ENCODE peak calls at places on chromosomes 6 and 20, in seven cellular contexts. O, K, P, N, J, S and X are unnamed samples.

GRCh38 chr6:131213501-131213990 is 78.3 kb downstream of the AKAP7 start:
- DNase-seq in O (no peak), N (no peak), S (no peak), K (peak), J (no peak), P (no peak), X (peak)

GRCh38 chr6:6758915-6759654 is 170.6 kb downstream of the LY86 start:
- DNase-seq in O (peak), J (peak), N (peak), K (peak), S (peak), P (peak), X (peak)

GRCh38 chr6:43798688-43799444 is 28.9 kb downstream of the VEGFA start:
- DNase-seq in P (peak), N (peak), K (no peak), O (no peak), S (peak), J (peak), X (peak)

GRCh38 chr6:53335224-53335994 is 13.3 kb downstream of the ELOVL5 start:
- DNase-seq in P (no peak), S (peak), K (no peak), J (no peak), N (no peak), O (peak), X (no peak)

GRCh38 chr6:22029169-22029568 is 267.7 kb downstream of the PRL start:
- DNase-seq in K (no peak), O (no peak), N (no peak), P (no peak), S (no peak), J (no peak), X (no peak)

GRCh38 chr20:59821788-59822187 is 111.6 kb downstream of the SYCP2 start:
- DNase-seq in S (no peak), K (no peak), P (no peak), N (no peak), J (peak), O (no peak), X (no peak)

GRCh38 chr6:13965582-13966127 is 40.9 kb downstream of the RNF182 start:
- DNase-seq in O (no peak), N (no peak), K (no peak), J (no peak), S (no peak), P (no peak), X (no peak)

GRCh38 chr6:31419842-31420241 is 16.4 kb downstream of the MICA start:
- DNase-seq in O (no peak), K (no peak), P (peak), S (no peak), N (no peak), J (no peak), X (no peak)

GRCh38 chr6:7959453-7959852 is 48.9 kb upstream of the TXNDC5 start:
- DNase-seq in N (no peak), O (no peak), J (no peak), K (no peak), P (peak), S (no peak), X (no peak)

GRCh38 chr6:105207524-105208269 is 27.9 kb upstream of the POPDC3 start:
- DNase-seq in J (no peak), O (no peak), K (no peak), S (no peak), N (no peak), P (peak), X (peak)

GRCh38 chr20:41078329-41078728 is 49.7 kb downstream of the TOP1 start:
- DNase-seq in O (peak), N (peak), K (peak), S (peak), P (peak), J (peak), X (peak)

GRCh38 chr6:69732640-69733039 is 64.2 kb downstream of the LMBRD1 start:
- DNase-seq in P (peak), N (peak), J (no peak), S (no peak), K (no peak), O (peak), X (peak)

DNA sequence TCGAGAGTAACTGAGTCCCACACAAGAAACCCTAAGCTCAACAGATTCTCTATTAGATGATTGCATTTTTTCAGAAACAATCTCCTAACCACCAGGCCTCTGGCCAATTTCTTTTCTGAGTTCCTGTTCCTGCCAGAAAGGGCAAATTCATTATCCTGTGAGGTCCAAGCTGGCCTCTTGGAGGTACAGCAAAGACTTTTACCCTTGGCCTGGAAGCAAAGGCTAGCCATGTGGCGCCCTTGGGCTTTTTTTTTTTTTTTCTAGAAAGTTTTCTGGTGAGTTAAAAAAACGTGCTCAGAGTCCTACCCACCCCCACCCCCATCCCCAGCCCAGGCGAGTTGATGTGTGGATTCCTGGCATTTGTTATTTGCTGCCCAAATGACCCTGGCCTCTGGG is 59.0 kb upstream of the EEF1A1 start:
- DNase-seq in N (peak), P (peak), K (no peak), O (no peak), J (no peak), S (peak), X (peak)
- TF ChIP-seq EZH2phosphoT487 in N (no peak), P (no peak), K (no peak), O (no peak), J (no peak), S (no peak), X (no peak)

GRCh38 chr6:373773-374724 is 17.5 kb upstream of the IRF4 start:
- DNase-seq in O (no peak), N (peak), P (no peak), S (no peak), J (no peak), K (no peak), X (peak)
- TF ChIP-seq EZH2phosphoT487 in O (no peak), N (no peak), P (no peak), S (no peak), J (no peak), K (no peak), X (no peak)

DNA sequence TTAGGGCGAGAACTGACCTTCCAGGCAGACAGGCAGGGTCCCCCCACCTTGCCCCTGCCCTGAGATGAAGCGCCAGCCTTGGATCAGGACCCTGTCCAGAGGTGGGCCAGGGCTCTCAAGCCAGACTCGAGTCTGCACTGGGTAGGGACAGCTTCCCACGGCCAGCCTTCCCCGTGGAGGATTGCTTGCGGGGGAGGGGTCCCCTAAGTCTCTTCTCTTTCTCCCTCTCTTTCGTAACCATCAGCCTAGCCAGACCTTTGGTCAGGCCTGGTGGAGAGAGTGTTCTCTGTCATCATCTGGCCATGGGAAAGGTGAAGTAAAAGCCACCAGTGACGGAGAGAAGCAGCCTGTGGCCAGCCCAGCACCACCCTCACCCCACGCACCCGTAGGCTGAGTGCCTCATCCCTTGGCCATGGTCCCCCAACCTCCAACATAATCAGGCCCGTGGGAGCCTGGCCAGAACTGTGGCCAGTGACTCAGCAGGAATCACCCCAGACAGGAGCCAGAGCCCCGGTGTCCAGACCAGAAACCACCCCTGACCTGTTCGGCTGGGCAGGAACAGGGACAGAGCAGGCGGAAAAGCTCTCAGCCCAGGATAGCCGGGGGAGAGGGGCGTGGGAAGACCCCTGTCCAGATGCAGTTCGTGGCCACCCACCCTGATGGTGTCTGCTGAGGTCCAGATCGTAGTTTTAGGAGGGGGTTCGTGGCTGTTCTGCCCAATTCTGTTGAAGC is 47.1 kb downstream of the SNAI1 start:
- DNase-seq in S (no peak), P (peak), K (no peak), N (peak), J (peak), O (no peak), X (peak)
- TF ChIP-seq EZH2phosphoT487 in S (no peak), P (peak), K (no peak), N (no peak), J (no peak), O (no peak), X (no peak)

GRCh38 chr20:23078994-23079364 is 7.1 kb downstream of the CD93 start:
- DNase-seq in S (no peak), N (no peak), K (peak), P (peak), J (no peak), O (no peak), X (no peak)

GRCh38 chr20:23081263-23081811 is 4.8 kb downstream of the CD93 start:
- DNase-seq in P (no peak), O (no peak), K (no peak), J (no peak), N (no peak), S (no peak), X (no peak)

GRCh38 chr20:23079926-23080325 is 6.2 kb downstream of the CD93 start:
- DNase-seq in K (no peak), S (no peak), P (no peak), J (no peak), O (no peak), N (no peak), X (no peak)

GRCh38 chr20:23078351-23078993 is 7.7 kb downstream of the CD93 start:
- DNase-seq in K (peak), P (no peak), S (no peak), N (no peak), J (no peak), O (no peak), X (peak)

GRCh38 chr20:23080521-23080920 is 5.6 kb downstream of the CD93 start:
- DNase-seq in S (no peak), P (no peak), K (no peak), J (no peak), N (no peak), O (no peak), X (no peak)
- TF ChIP-seq EZH2phosphoT487 in S (no peak), P (no peak), K (no peak), J (no peak), N (no peak), O (no peak), X (no peak)

GRCh38 chr20:7770046-7770445 is 170.2 kb downstream of the HAO1 start:
- DNase-seq in O (peak), S (no peak), J (no peak), K (no peak), P (no peak), N (no peak), X (no peak)

GRCh38 chr20:7773511-7773910 is 166.7 kb downstream of the HAO1 start:
- DNase-seq in O (no peak), N (no peak), J (no peak), S (no peak), K (no peak), P (peak), X (no peak)

GRCh38 chr20:7775072-7775471 is 165.2 kb downstream of the HAO1 start:
- DNase-seq in J (no peak), N (no peak), K (no peak), P (no peak), O (no peak), S (no peak), X (peak)

GRCh38 chr20:7772376-7772775 is 167.9 kb downstream of the HAO1 start:
- DNase-seq in J (no peak), N (no peak), P (no peak), S (no peak), K (no peak), O (no peak), X (peak)

DNA sequence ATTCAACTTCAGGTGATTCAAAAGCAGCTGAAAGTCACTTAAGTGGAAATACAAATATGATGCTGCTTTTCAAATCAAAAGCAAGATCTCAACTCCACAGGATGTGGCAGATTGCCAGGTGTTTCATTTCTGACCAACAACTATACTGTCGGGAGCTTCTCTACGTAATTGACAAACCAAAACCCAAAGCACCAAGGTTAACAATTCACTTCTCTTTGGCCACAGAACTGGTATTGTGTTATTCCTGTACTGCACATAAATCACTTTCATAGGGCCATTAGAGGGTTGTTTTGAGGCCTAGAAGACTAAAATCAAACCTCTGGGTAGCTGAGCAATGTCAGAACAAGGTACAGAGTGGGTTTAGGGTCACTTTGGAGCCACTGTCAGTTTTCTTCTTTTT is 169.7 kb downstream of the HAO1 start:
- DNase-seq in K (no peak), P (peak), J (no peak), N (no peak), S (peak), O (peak), X (no peak)
- TF ChIP-seq EZH2phosphoT487 in K (no peak), P (no peak), J (no peak), N (no peak), S (peak), O (no peak), X (no peak)

DNA sequence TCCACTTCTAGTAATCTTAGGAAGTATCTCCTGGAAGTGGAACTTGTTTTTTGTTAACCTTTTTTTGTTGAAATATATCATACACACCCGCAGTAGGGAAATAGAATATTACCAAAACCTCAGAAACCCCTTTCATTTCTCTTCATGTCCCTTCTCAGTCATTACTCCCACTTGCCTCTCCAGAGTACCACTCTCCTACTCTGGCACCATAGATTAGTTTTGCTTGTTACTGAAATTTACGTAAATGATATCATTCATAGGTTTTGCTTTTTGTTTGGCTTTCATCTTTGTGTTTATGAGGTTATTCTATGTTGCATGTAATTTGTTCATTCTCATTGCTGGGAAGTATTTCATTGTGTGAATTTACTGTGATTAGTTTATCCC is 52.9 kb downstream of the ZFAND3 start:
- DNase-seq in K (no peak), S (no peak), O (no peak), J (no peak), N (no peak), P (no peak), X (no peak)
- TF ChIP-seq EZH2phosphoT487 in K (no peak), S (no peak), O (no peak), J (no peak), N (no peak), P (no peak), X (no peak)

GRCh38 chr6:34423254-34423653 is 2.6 kb downstream of the RPS10 start:
- DNase-seq in K (no peak), J (no peak), N (no peak), O (no peak), S (no peak), P (peak), X (peak)
- TF ChIP-seq EZH2phosphoT487 in K (no peak), J (no peak), N (no peak), O (no peak), S (no peak), P (no peak), X (no peak)

GRCh38 chr6:19153270-19153980 is 683.7 kb upstream of the ID4 start:
- DNase-seq in P (no peak), N (peak), J (no peak), O (no peak), K (no peak), S (no peak), X (peak)
- TF ChIP-seq EZH2phosphoT487 in P (no peak), N (no peak), J (no peak), O (no peak), K (no peak), S (no peak), X (peak)

GRCh38 chr6:33995046-33995872 is 150.6 kb downstream of the GRM4 start:
- DNase-seq in O (no peak), K (no peak), S (no peak), J (no peak), P (no peak), N (peak), X (no peak)
- TF ChIP-seq EZH2phosphoT487 in O (no peak), K (no peak), S (no peak), J (no peak), P (no peak), N (no peak), X (no peak)